ENCODE peak calls at places on chromosomes 7 and 10, in eight cellular contexts. L is activated CD8-positive, alpha-beta memory T cell treated with anti-CD3 and anti-CD28 coated beads for 1 hour; D is sciatic nerve; K is right cardiac atrium; P is germinal center; W is NCI-H82; R is cardiac septum; Q is neural crest cell. A is an unnamed sample.

GRCh38 chr7:12623885-12624498 is 53.5 kb downstream of the SCIN start:
- DNase-seq in K (no peak), Q (no peak), L (no peak), P (no peak), W (peak; percentile 36), D (no peak), R (no peak), A (peak; percentile 27)

GRCh38 chr7:158366346-158366745 is 221.3 kb downstream of the PTPRN2 start:
- DNase-seq in K (no peak), W (no peak), P (no peak), R (peak; percentile 31), Q (no peak), D (no peak), L (no peak), A (no peak)

GRCh38 chr7:95527033-95527775 is 41.5 kb downstream of the ASB4 start:
- DNase-seq in P (peak; percentile 27), Q (peak; percentile 67), R (no peak), K (peak; percentile 57), W (peak; percentile 89), D (peak; percentile 64), L (no peak), A (peak; percentile 69)

GRCh38 chr7:99218406-99219184 is 10.7 kb upstream of the KPNA7 start:
- DNase-seq in K (no peak), D (no peak), P (no peak), L (no peak), Q (no peak), W (no peak), R (no peak), A (no peak)

GRCh38 chr7:80318081-80318480 is 183.4 kb downstream of the GNAI1 start:
- DNase-seq in L (no peak), R (no peak), D (no peak), P (no peak), Q (no peak), K (no peak), W (no peak), A (no peak)

GRCh38 chr10:45501791-45502190 is 127.8 kb downstream of the ALOX5 start:
- DNase-seq in K (no peak), D (no peak), P (no peak), R (no peak), Q (no peak), L (no peak), W (no peak), A (no peak)

GRCh38 chr10:87705339-87705738 is 45.7 kb downstream of the PAPSS2 start:
- DNase-seq in R (no peak), P (no peak), Q (no peak), L (no peak), K (no peak), W (no peak), D (no peak), A (peak; percentile 35)

GRCh38 chr7:72706521-72706920 is 121.5 kb downstream of the TYW1B start:
- DNase-seq in D (no peak), P (no peak), L (no peak), Q (no peak), R (no peak), W (no peak), K (no peak), A (peak; percentile 65)

GRCh38 chr7:127876393-127876792 is 154.8 kb downstream of the LRRC4 start:
- DNase-seq in D (no peak), K (no peak), Q (no peak), P (no peak), R (no peak), W (no peak), L (no peak), A (peak; percentile 18)

GRCh38 chr7:97006146-97006950 is 995 bp downstream of the DLX6 start:
- DNase-seq in K (peak; percentile 66), W (peak; percentile 78), L (no peak), R (no peak), D (no peak), P (peak; percentile 52), Q (no peak), A (peak; percentile 61)

GRCh38 chr7:85102813-85103350 is 84.0 kb downstream of the SEMA3D start:
- DNase-seq in Q (no peak), D (no peak), K (no peak), R (no peak), P (no peak), L (no peak), W (no peak), A (peak; percentile 3)

GRCh38 chr10:68828833-68829232 is 1.5 kb downstream of the STOX1 start:
- DNase-seq in W (no peak), R (no peak), D (no peak), L (no peak), K (no peak), P (no peak), Q (no peak), A (no peak)

GRCh38 chr10:17460732-17461131 is 6.3 kb upstream of the ST8SIA6 start:
- DNase-seq in K (no peak), P (no peak), L (no peak), W (no peak), R (no peak), Q (no peak), D (no peak), A (no peak)

GRCh38 chr10:119190954-119191619 is 12.5 kb upstream of the PRDX3 start:
- DNase-seq in R (no peak), D (no peak), L (no peak), Q (no peak), W (no peak), P (no peak), K (no peak), A (no peak)

GRCh38 chr7:82019538-82019937 is 249.7 kb upstream of the HGF start:
- DNase-seq in P (no peak), Q (no peak), D (no peak), L (no peak), R (no peak), K (no peak), W (no peak), A (no peak)

GRCh38 chr10:113023017-113023416 is 73.0 kb downstream of the TCF7L2 start:
- DNase-seq in Q (no peak), D (no peak), P (no peak), L (no peak), W (no peak), R (no peak), K (no peak), A (no peak)

GRCh38 chr7:77157446-77157845 is 35.0 kb downstream of the CCDC146 start:
- DNase-seq in D (no peak), P (no peak), R (no peak), Q (no peak), L (no peak), K (peak; percentile 39), W (no peak), A (no peak)

GRCh38 chr10:77504870-77505257 is 132.7 kb downstream of the KCNMA1 start:
- DNase-seq in Q (no peak), P (no peak), K (no peak), D (no peak), R (peak; percentile 22), L (no peak), W (peak; percentile 83), A (peak; percentile 58)

GRCh38 chr7:77459311-77459726 is 43.2 kb upstream of the GSAP start:
- DNase-seq in W (no peak), L (no peak), Q (no peak), R (no peak), D (no peak), K (no peak), P (no peak), A (no peak)

GRCh38 chr10:112265745-112266144 is 17.5 kb upstream of the TECTB start:
- DNase-seq in K (peak; percentile 77), R (no peak), L (no peak), D (peak; percentile 64), P (no peak), Q (no peak), W (no peak), A (no peak)

GRCh38 chr10:60203993-60204618 is 185.6 kb downstream of the ANK3 start:
- DNase-seq in L (no peak), D (no peak), R (no peak), P (no peak), Q (peak; percentile 6), K (no peak), W (peak; percentile 70), A (peak; percentile 6)

GRCh38 chr10:100878291-100878910 is 34.4 kb upstream of the SLF2 start:
- DNase-seq in D (no peak), P (peak; percentile 50), W (peak; percentile 80), R (no peak), K (no peak), L (no peak), Q (peak; percentile 63), A (peak; percentile 63)

GRCh38 chr10:51422311-51423120 is 276.9 kb downstream of the CSTF2T start:
- DNase-seq in Q (peak; percentile 54), W (peak; percentile 49), D (peak; percentile 69), R (no peak), L (peak; percentile 7), P (peak; percentile 27), K (peak; percentile 66), A (peak; percentile 6)

GRCh38 chr7:76155938-76156337 is 45.8 kb upstream of the SRRM3 start:
- DNase-seq in R (peak; percentile 81), K (peak; percentile 85), D (peak; percentile 77), Q (no peak), P (no peak), L (no peak), W (peak; percentile 57), A (peak; percentile 13)

GRCh38 chr10:52318136-52318810 is 4.2 kb downstream of the DKK1 start:
- DNase-seq in Q (no peak), P (no peak), L (no peak), D (no peak), W (no peak), K (no peak), R (no peak), A (peak; percentile 36)

GRCh38 chr10:15474671-15475070 is 103.6 kb upstream of the FAM171A1 start:
- DNase-seq in Q (no peak), D (no peak), R (no peak), W (no peak), L (no peak), K (no peak), P (no peak), A (no peak)

GRCh38 chr10:132257271-132257670 is 50.5 kb downstream of the STK32C start:
- DNase-seq in W (no peak), K (peak; percentile 32), P (no peak), Q (no peak), L (no peak), D (no peak), R (no peak), A (peak; percentile 61)

GRCh38 chr7:80488406-80488805 is 23.5 kb downstream of the GNAT3 start:
- DNase-seq in R (no peak), Q (no peak), P (no peak), D (no peak), L (no peak), W (no peak), K (no peak), A (no peak)

GRCh38 chr7:138125598-138126111 is 49.4 kb downstream of the AKR1D1 start:
- DNase-seq in L (no peak), P (peak; percentile 8), D (no peak), W (no peak), K (no peak), R (no peak), Q (no peak), A (peak; percentile 70)

GRCh38 chr10:123952099-123952498 is 60.5 kb upstream of the CPXM2 start:
- DNase-seq in P (no peak), W (no peak), L (no peak), K (no peak), R (no peak), D (no peak), Q (no peak), A (no peak)